ENCODE peak calls at places on chromosome 1, in four cellular contexts. C is A549, U is HTR-8/SVneo, X is RWPE1. R is an unnamed sample.

GRCh38 chr1:150995896-150996295 is 10.8 kb downstream of the MINDY1 start:
- DNase-seq in C (no peak), U (no peak), X (no peak), R (no peak)

GRCh38 chr1:91831132-91831930 is 54.6 kb downstream of the TGFBR3 start:
- DNase-seq in C (no peak), U (no peak), X (no peak), R (peak)

GRCh38 chr1:15326691-15327530 is 79.9 kb downstream of the FHAD1 start:
- DNase-seq in C (no peak), U (no peak), X (no peak), R (peak)

GRCh38 chr1:208242829-208243521 is 1.2 kb downstream of the PLXNA2 start:
- DNase-seq in C (no peak), U (no peak), X (no peak), R (no peak)

GRCh38 chr1:59845091-59845490 is 30.3 kb downstream of the HOOK1 start:
- DNase-seq in C (no peak), U (no peak), X (no peak), R (no peak)

GRCh38 chr1:31488528-31488927 is 75.5 kb downstream of the SERINC2 start:
- DNase-seq in C (no peak), U (no peak), X (no peak), R (no peak)

GRCh38 chr1:55282058-55282457 is 66.9 kb upstream of the USP24 start:
- DNase-seq in C (no peak), U (no peak), X (no peak), R (no peak)

GRCh38 chr1:205420938-205421337 is 918 bp downstream of the LEMD1 start:
- DNase-seq in C (no peak), U (no peak), X (no peak), R (no peak)

GRCh38 chr1:41226816-41227215 is 15.3 kb downstream of the SCMH1 start:
- DNase-seq in C (no peak), U (no peak), X (no peak), R (no peak)